ENCODE peak calls at places on chromosomes 3 and 15, in nine cellular contexts. A, F, D, Z, C, K, Y, T and P are unnamed samples.

GRCh38 chr15:36959746-36960145 is 140.6 kb downstream of the MEIS2 start:
- DNase-seq in A (no peak), F (no peak), D (no peak), Z (no peak), C (no peak), K (no peak), Y (peak), T (no peak), P (no peak)

GRCh38 chr3:150286390-150287147 is 121.5 kb upstream of the TSC22D2 start:
- DNase-seq in A (no peak), F (peak), D (no peak), Z (no peak), C (peak), K (no peak), Y (peak), T (no peak), P (no peak)

GRCh38 chr3:2001306-2002108 is 97.2 kb upstream of the CNTN4 start:
- DNase-seq in A (no peak), F (no peak), D (no peak), Z (no peak), C (no peak), K (no peak), Y (no peak), T (no peak), P (no peak)

GRCh38 chr3:4501991-4502390 is 8.8 kb downstream of the ITPR1 start:
- DNase-seq in A (no peak), F (no peak), D (no peak), Z (no peak), C (no peak), K (no peak), Y (no peak), T (no peak), P (no peak)

GRCh38 chr3:183774631-183775030 is 50.7 kb downstream of the MAP6D1 start:
- DNase-seq in A (no peak), F (peak), D (no peak), Z (peak), C (no peak), K (no peak), Y (no peak), T (no peak), P (no peak)

GRCh38 chr15:65827065-65827464 is 35.0 kb upstream of the DENND4A start:
- DNase-seq in A (no peak), F (no peak), D (no peak), Z (no peak), C (no peak), K (no peak), Y (peak), T (no peak), P (no peak)

GRCh38 chr3:64392001-64392400 is 166.7 kb upstream of the PRICKLE2 start:
- DNase-seq in A (no peak), F (no peak), D (no peak), Z (no peak), C (peak), K (no peak), Y (peak), T (no peak), P (no peak)

GRCh38 chr3:174146008-174146407 is 713.1 kb upstream of the NAALADL2 start:
- DNase-seq in A (no peak), F (no peak), D (no peak), Z (no peak), C (no peak), K (no peak), Y (no peak), T (no peak), P (no peak)

GRCh38 chr15:22930782-22931484 is 49.2 kb downstream of the CYFIP1 start:
- DNase-seq in A (no peak), F (peak), D (no peak), Z (no peak), C (no peak), K (no peak), Y (peak), T (no peak), P (no peak)

GRCh38 chr3:161305095-161305991 is 66.0 kb downstream of the SPTSSB start:
- DNase-seq in A (no peak), F (peak), D (no peak), Z (peak), C (peak), K (no peak), Y (peak), T (no peak), P (no peak)

DNA sequence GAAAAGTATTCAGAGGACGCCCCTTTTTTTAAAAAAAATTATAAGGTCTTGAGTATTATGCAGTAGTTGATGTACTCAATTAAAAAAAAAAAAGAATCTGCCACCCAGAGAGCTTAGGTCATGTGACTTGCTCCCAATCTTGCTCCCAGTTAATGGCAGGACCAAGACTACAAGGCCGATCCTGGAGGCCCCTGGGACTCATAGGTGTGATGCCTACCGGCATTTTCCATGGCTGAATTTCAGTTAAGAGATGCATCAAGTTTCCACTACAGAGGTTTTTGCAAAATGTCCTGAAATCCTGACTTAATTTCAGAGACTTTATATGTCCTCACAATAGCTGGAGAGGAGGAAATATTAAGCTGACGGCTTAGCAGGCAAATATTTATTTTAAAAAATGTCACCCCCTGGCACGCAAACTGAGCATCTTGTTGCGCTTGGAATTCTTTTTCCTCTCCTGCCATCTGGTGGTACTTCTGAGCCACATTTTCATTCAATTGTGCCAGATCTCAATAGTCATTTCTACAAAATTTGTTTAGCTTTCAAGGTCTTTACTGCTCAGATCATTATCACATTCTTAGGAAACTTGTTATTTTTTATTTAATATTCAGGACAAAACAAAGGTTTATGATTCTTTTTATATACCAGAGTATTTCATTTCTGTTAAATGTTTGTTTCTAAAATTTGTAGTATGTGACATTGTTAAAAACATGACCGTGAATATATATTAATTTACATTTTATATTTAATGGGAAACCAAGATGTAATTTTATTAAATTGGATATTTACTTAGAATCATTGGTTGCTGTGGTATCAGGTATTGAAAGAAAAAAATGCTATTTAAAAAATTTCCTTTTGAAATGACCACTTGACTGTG is 189.1 kb upstream of the THRB start:
- DNase-seq in A (no peak), F (peak), D (no peak), Z (peak), C (peak), K (no peak), Y (peak), T (no peak), P (no peak)
- TF ChIP-seq CTCF in A (peak), F (peak), D (peak), Z (peak), C (peak), K (peak), Y (peak), T (peak), P (peak)

GRCh38 chr3:76656531-76657070 is 383.3 kb upstream of the ROBO2 start:
- DNase-seq in A (no peak), F (no peak), D (no peak), Z (no peak), C (no peak), K (no peak), Y (no peak), T (no peak), P (no peak)

GRCh38 chr3:76652524-76652923 is 387.4 kb upstream of the ROBO2 start:
- DNase-seq in A (no peak), F (no peak), D (no peak), Z (no peak), C (no peak), K (no peak), Y (no peak), T (no peak), P (no peak)

GRCh38 chr3:76646921-76647562 is 392.9 kb upstream of the ROBO2 start:
- DNase-seq in A (no peak), F (no peak), D (no peak), Z (no peak), C (no peak), K (no peak), Y (no peak), T (no peak), P (no peak)

GRCh38 chr3:76651784-76652183 is 388.1 kb upstream of the ROBO2 start:
- DNase-seq in A (no peak), F (no peak), D (no peak), Z (no peak), C (no peak), K (no peak), Y (no peak), T (no peak), P (no peak)
- TF ChIP-seq CTCF in A (no peak), F (no peak), D (no peak), Z (peak), C (no peak), K (no peak), Y (no peak), T (no peak), P (no peak)

GRCh38 chr3:129575987-129576364 is 30.5 kb downstream of the PLXND1 start:
- DNase-seq in A (no peak), F (no peak), D (no peak), Z (no peak), C (no peak), K (no peak), Y (no peak), T (no peak), P (no peak)

GRCh38 chr3:129576514-129577345 is 29.7 kb downstream of the PLXND1 start:
- DNase-seq in A (no peak), F (no peak), D (no peak), Z (no peak), C (no peak), K (no peak), Y (no peak), T (no peak), P (no peak)

GRCh38 chr3:129573493-129573892 is 30.5 kb downstream of the H1-8 start:
- DNase-seq in A (no peak), F (no peak), D (no peak), Z (no peak), C (no peak), K (no peak), Y (no peak), T (no peak), P (no peak)

GRCh38 chr3:129574206-129574605 is 31.2 kb downstream of the H1-8 start:
- DNase-seq in A (no peak), F (no peak), D (no peak), Z (no peak), C (no peak), K (no peak), Y (no peak), T (no peak), P (no peak)

GRCh38 chr3:129575233-129575986 is 31.1 kb downstream of the PLXND1 start:
- DNase-seq in A (no peak), F (no peak), D (no peak), Z (no peak), C (no peak), K (no peak), Y (no peak), T (no peak), P (no peak)
- TF ChIP-seq CTCF in A (no peak), F (no peak), D (no peak), Z (no peak), C (no peak), K (no peak), Y (no peak), T (no peak), P (no peak)

DNA sequence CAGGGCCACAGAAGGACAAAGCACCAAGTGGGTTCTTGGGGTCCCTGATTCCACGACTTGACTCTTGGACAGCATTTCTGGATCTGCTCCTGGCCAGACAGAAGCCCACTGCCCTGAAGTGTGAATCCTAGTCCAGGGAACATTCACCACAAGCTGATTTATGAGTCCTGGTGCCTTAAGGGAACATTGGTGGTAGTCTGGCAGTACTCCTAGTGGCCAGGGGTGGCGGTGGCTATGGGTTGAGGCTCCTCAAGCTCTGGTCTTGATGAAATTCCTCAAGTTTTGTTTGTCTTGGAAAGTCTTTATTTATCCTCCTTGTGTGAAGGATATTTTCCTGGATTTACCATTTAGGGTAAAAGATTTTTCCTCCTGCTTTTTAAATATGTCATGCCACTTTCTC is 307.5 kb downstream of the PYDC2 start:
- DNase-seq in A (no peak), F (no peak), D (no peak), Z (no peak), C (no peak), K (no peak), Y (no peak), T (no peak), P (no peak)
- TF ChIP-seq CTCF in A (no peak), F (peak), D (no peak), Z (no peak), C (no peak), K (no peak), Y (no peak), T (no peak), P (no peak)